ENCODE peak calls at places on chromosomes 5 and 9, in four cellular contexts. One of them, this sample, is unnamed.

GRCh38 chr5:56012281-56012963 is 17.7 kb upstream of the IL6ST start:
- DNase-seq in GM03348: no peak
- DNase-seq in left ventricle myocardium superior: peak; percentile 55
- DNase-seq in glutamatergic neuron: no peak
- DNase-seq in this sample: no peak

GRCh38 chr9:130042931-130043653 is at the start of gene FNBP1:
- DNase-seq in GM03348: peak; percentile 98
- DNase-seq in glutamatergic neuron: peak; percentile 86
- DNase-seq in left ventricle myocardium superior: peak; percentile 90
- DNase-seq in this sample: peak; percentile 72

GRCh38 chr9:129398101-129398795 is 220.2 kb upstream of the IER5L start:
- DNase-seq in left ventricle myocardium superior: no peak
- DNase-seq in glutamatergic neuron: no peak
- DNase-seq in GM03348: no peak
- DNase-seq in this sample: no peak

GRCh38 chr5:10789726-10790125 is 28.7 kb upstream of the DAP start:
- DNase-seq in GM03348: no peak
- DNase-seq in left ventricle myocardium superior: no peak
- DNase-seq in glutamatergic neuron: no peak
- DNase-seq in this sample: no peak

GRCh38 chr5:107265268-107265667 is 405.5 kb downstream of the EFNA5 start:
- DNase-seq in glutamatergic neuron: no peak
- DNase-seq in GM03348: no peak
- DNase-seq in left ventricle myocardium superior: no peak
- DNase-seq in this sample: no peak

GRCh38 chr5:154467655-154468354 is 10.2 kb downstream of the HAND1 start:
- DNase-seq in glutamatergic neuron: peak; percentile 93
- DNase-seq in left ventricle myocardium superior: peak; percentile 88
- DNase-seq in GM03348: peak; percentile 92
- DNase-seq in this sample: peak; percentile 61

GRCh38 chr5:76819851-76820280 is 1.0 kb downstream of the F2RL1 start:
- DNase-seq in glutamatergic neuron: no peak
- DNase-seq in GM03348: no peak
- DNase-seq in left ventricle myocardium superior: peak; percentile 47
- DNase-seq in this sample: no peak

GRCh38 chr5:105409695-105410094 is 1847.1 kb upstream of the NUDT12 start:
- DNase-seq in glutamatergic neuron: no peak
- DNase-seq in GM03348: no peak
- DNase-seq in left ventricle myocardium superior: no peak
- DNase-seq in this sample: no peak

GRCh38 chr5:43750809-43751208 is 147.8 kb downstream of the NNT start:
- DNase-seq in glutamatergic neuron: no peak
- DNase-seq in left ventricle myocardium superior: no peak
- DNase-seq in GM03348: no peak
- DNase-seq in this sample: no peak

GRCh38 chr5:116626272-116626723 is 51.7 kb upstream of the SEMA6A start:
- DNase-seq in left ventricle myocardium superior: peak; percentile 56
- DNase-seq in glutamatergic neuron: no peak
- DNase-seq in GM03348: peak; percentile 18
- DNase-seq in this sample: no peak

GRCh38 chr5:160260006-160260775 is 30.9 kb downstream of the FABP6 start:
- DNase-seq in GM03348: no peak
- DNase-seq in glutamatergic neuron: no peak
- DNase-seq in left ventricle myocardium superior: no peak
- DNase-seq in this sample: no peak

GRCh38 chr5:80054682-80055081 is 19.5 kb downstream of the THBS4 start:
- DNase-seq in GM03348: peak; percentile 61
- DNase-seq in glutamatergic neuron: no peak
- DNase-seq in left ventricle myocardium superior: no peak
- DNase-seq in this sample: no peak

GRCh38 chr5:41286696-41287095 is 73.4 kb upstream of the C6 start:
- DNase-seq in glutamatergic neuron: no peak
- DNase-seq in left ventricle myocardium superior: no peak
- DNase-seq in GM03348: no peak
- DNase-seq in this sample: no peak

GRCh38 chr5:133199366-133199901 is 147.6 kb downstream of the HSPA4 start:
- DNase-seq in left ventricle myocardium superior: no peak
- DNase-seq in GM03348: no peak
- DNase-seq in glutamatergic neuron: no peak
- DNase-seq in this sample: no peak

GRCh38 chr5:12488161-12488560 is 583.9 kb upstream of the CTNND2 start:
- DNase-seq in glutamatergic neuron: no peak
- DNase-seq in left ventricle myocardium superior: no peak
- DNase-seq in GM03348: no peak
- DNase-seq in this sample: no peak

GRCh38 chr9:36566813-36567217 is 5.9 kb upstream of the MELK start:
- DNase-seq in left ventricle myocardium superior: no peak
- DNase-seq in GM03348: peak; percentile 73
- DNase-seq in glutamatergic neuron: no peak
- DNase-seq in this sample: no peak

GRCh38 chr5:133746834-133747233 is 134.5 kb upstream of the FSTL4 start:
- DNase-seq in left ventricle myocardium superior: no peak
- DNase-seq in glutamatergic neuron: peak; percentile 59
- DNase-seq in GM03348: no peak
- DNase-seq in this sample: no peak

GRCh38 chr9:137434498-137435380 is 6.4 kb downstream of the ENTPD8 start:
- DNase-seq in GM03348: no peak
- DNase-seq in glutamatergic neuron: no peak
- DNase-seq in left ventricle myocardium superior: peak; percentile 25
- DNase-seq in this sample: no peak

GRCh38 chr5:72035831-72036230 is 71.4 kb upstream of the MAP1B start:
- DNase-seq in left ventricle myocardium superior: no peak
- DNase-seq in GM03348: no peak
- DNase-seq in glutamatergic neuron: no peak
- DNase-seq in this sample: no peak

GRCh38 chr9:123225374-123225813 is 43.0 kb downstream of the STRBP start:
- DNase-seq in GM03348: peak; percentile 65
- DNase-seq in glutamatergic neuron: no peak
- DNase-seq in left ventricle myocardium superior: no peak
- DNase-seq in this sample: peak; percentile 24

GRCh38 chr9:127835930-127836586 is 18.4 kb downstream of the ENG start:
- DNase-seq in GM03348: peak; percentile 91
- DNase-seq in glutamatergic neuron: no peak
- DNase-seq in left ventricle myocardium superior: peak; percentile 72
- DNase-seq in this sample: no peak

GRCh38 chr5:36945687-36946086 is 69.1 kb downstream of the NIPBL start:
- DNase-seq in glutamatergic neuron: no peak
- DNase-seq in left ventricle myocardium superior: no peak
- DNase-seq in GM03348: no peak
- DNase-seq in this sample: no peak

GRCh38 chr9:82489579-82489915 is 501.0 kb downstream of the SPATA31D1 start:
- DNase-seq in glutamatergic neuron: no peak
- DNase-seq in GM03348: peak; percentile 9
- DNase-seq in left ventricle myocardium superior: no peak
- DNase-seq in this sample: no peak

GRCh38 chr9:112421771-112422222 is 41.9 kb downstream of the HSDL2 start:
- DNase-seq in left ventricle myocardium superior: no peak
- DNase-seq in glutamatergic neuron: no peak
- DNase-seq in GM03348: no peak
- DNase-seq in this sample: no peak

GRCh38 chr9:93268551-93269314 is 84.8 kb downstream of the WNK2 start:
- DNase-seq in left ventricle myocardium superior: no peak
- DNase-seq in GM03348: peak; percentile 2
- DNase-seq in glutamatergic neuron: no peak
- DNase-seq in this sample: no peak

GRCh38 chr9:137430723-137431415 is 7.7 kb downstream of the NOXA1 start:
- DNase-seq in left ventricle myocardium superior: peak; percentile 23
- DNase-seq in GM03348: no peak
- DNase-seq in glutamatergic neuron: no peak
- DNase-seq in this sample: no peak

GRCh38 chr9:126671381-126671831 is 57.7 kb downstream of the LMX1B start:
- DNase-seq in GM03348: no peak
- DNase-seq in glutamatergic neuron: no peak
- DNase-seq in left ventricle myocardium superior: peak; percentile 73
- DNase-seq in this sample: no peak

GRCh38 chr9:71791875-71792274 is 23.6 kb upstream of the CEMIP2 start:
- DNase-seq in GM03348: no peak
- DNase-seq in left ventricle myocardium superior: no peak
- DNase-seq in glutamatergic neuron: no peak
- DNase-seq in this sample: no peak

GRCh38 chr5:69213513-69214215 is 21.0 kb upstream of the CDK7 start:
- DNase-seq in GM03348: peak; percentile 40
- DNase-seq in left ventricle myocardium superior: no peak
- DNase-seq in glutamatergic neuron: no peak
- DNase-seq in this sample: no peak

GRCh38 chr5:148809781-148810524 is 16.5 kb upstream of the ADRB2 start:
- DNase-seq in left ventricle myocardium superior: no peak
- DNase-seq in glutamatergic neuron: no peak
- DNase-seq in GM03348: no peak
- DNase-seq in this sample: no peak

GRCh38 chr5:164345173-164345572 is 839.8 kb downstream of the MAT2B start:
- DNase-seq in glutamatergic neuron: no peak
- DNase-seq in left ventricle myocardium superior: peak; percentile 78
- DNase-seq in GM03348: no peak
- DNase-seq in this sample: no peak

GRCh38 chr9:123642291-123643278 is 286.6 kb downstream of the CRB2 start:
- DNase-seq in left ventricle myocardium superior: peak; percentile 49
- DNase-seq in glutamatergic neuron: no peak
- DNase-seq in GM03348: no peak
- DNase-seq in this sample: no peak

GRCh38 chr9:97515662-97516061 is 14.2 kb downstream of the TMOD1 start:
- DNase-seq in left ventricle myocardium superior: no peak
- DNase-seq in GM03348: no peak
- DNase-seq in glutamatergic neuron: no peak
- DNase-seq in this sample: no peak

This sample was measured in central memory CD8-positive, alpha-beta T cell.